ENCODE peak calls at places on chromosomes 4 and X, in six cellular contexts. U is GM23338, N is SK-N-SH, B is sigmoid colon, E is stomach, O is endothelial cell of umbilical vein. K is an unnamed sample. For H3K4me1, the result is how much of the 10 kb centered on the place peaks cover.

GRCh38 chrX:39950035-39950688 is 147.6 kb downstream of the BCOR start:
- DNase-seq in B (no peak), O (no peak), E (no peak), U (no peak), N (no peak), K (peak)

GRCh38 chrX:133583825-133584224 is 168.5 kb upstream of the GPC4 start:
- DNase-seq in O (no peak), B (no peak), N (no peak), U (no peak), E (no peak), K (no peak)

GRCh38 chr4:39614487-39615162 is 24.0 kb downstream of the SMIM14 start:
- DNase-seq in U (no peak), O (peak), B (no peak), N (no peak), E (no peak), K (no peak)

GRCh38 chrX:149829751-149830191 is 48.0 kb downstream of the MAGEA9 start:
- DNase-seq in N (no peak), E (no peak), U (peak), O (no peak), B (no peak), K (no peak)

GRCh38 chr4:153728660-153729059 is 31.2 kb downstream of the RNF175 start:
- DNase-seq in N (no peak), O (no peak), B (no peak), U (no peak), E (no peak), K (no peak)

GRCh38 chr4:137238456-137238855 is 293.8 kb downstream of the PCDH18 start:
- DNase-seq in B (no peak), U (no peak), O (no peak), E (no peak), N (no peak), K (no peak)

GRCh38 chrX:69285881-69286545 is 120.8 kb upstream of the PJA1 start:
- DNase-seq in N (peak), O (no peak), U (peak), E (peak), B (peak), K (peak)

GRCh38 chrX:19674041-19674769 is 158.9 kb upstream of the MAP3K15 start:
- DNase-seq in O (no peak), U (no peak), E (no peak), N (no peak), B (no peak), K (no peak)

GRCh38 chrX:137684591-137684990 is 118.7 kb downstream of the ZIC3 start:
- DNase-seq in E (no peak), U (peak), B (no peak), O (no peak), N (no peak), K (no peak)

GRCh38 chr4:156615066-156615514 is 356.5 kb downstream of the PDGFC start:
- DNase-seq in B (no peak), O (no peak), N (no peak), U (no peak), E (no peak), K (no peak)

GRCh38 chr4:181661090-181661489 is 582.1 kb upstream of the TENM3 start:
- DNase-seq in B (no peak), E (no peak), U (no peak), O (no peak), N (no peak), K (no peak)

GRCh38 chrX:64975989-64976672 is at the start of gene ZC4H2:
- DNase-seq in E (peak), O (peak), N (peak), U (peak), B (peak), K (peak)

DNA sequence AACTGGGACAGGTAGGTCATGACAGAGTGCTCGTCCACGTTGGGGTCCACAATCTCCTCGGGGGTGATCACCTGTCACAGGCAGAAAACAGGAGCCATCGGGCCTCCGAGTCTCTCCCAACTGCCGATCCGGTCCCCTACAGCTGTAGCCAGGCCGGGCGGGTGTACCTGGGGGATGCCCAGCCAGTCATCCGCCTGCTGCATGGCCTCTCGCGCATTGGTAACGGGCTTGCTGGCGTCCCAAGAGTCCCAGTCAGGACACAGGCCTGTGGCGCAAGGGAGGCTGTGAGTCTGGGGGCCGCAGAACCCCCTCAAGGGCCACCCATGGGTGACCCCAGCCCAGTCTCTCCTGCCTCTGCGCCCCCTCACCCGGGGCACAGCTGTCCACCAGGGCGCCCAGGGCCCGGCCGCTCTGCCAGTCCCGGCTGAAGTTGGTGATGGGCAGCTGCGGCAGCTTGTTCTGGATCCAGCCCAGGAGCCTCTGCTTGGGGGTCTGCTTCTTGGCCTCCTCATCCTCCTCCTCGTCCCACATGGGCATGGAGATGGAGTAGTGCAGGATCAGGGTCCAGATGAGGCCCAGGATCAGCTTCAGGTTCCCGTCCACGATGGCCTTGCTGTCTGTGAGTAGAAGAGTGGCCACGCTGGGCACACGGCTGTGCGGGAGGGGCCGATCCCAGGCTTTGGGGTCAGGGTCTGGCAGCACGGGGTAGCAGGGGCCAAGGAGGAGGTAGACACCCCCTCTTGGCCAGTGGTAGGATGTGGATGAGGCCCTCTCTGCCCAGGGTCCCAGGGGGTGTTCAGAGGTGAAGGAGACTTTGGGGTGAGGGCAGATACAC is 6.7 kb downstream of the FLNA start:
- DNase-seq in U (no peak), E (no peak), N (no peak), O (no peak), B (no peak), K (no peak)
- H3K4me1 ChIP-seq in U (under half), E (under half), N (under half), O (under half), B (half or more), K (under half)

DNA sequence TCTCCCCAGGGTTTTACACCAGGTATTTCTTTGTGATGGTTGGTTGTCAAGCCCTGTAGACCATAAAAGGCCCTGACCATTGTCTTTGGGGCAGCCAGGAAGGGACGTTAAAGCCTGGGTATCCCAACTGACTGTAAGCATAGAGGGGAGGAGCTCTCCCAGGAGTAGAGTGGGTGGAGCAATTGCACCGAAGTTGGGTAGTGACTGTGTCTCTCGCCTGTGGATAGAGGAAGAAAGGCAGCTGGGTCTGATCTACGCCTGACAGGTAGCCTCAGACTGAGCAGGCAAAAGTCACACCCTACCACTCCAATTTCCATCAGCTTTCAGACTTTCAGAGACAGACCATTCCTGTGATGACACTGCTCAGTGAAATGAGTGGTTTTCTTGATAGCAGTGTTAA is 123.3 kb downstream of the KLHL8 start:
- DNase-seq in E (no peak), N (no peak), B (no peak), O (no peak), U (peak), K (no peak)
- H3K27ac ChIP-seq in E (no peak), N (no peak), B (no peak), O (no peak), U (peak), K (no peak)

DNA sequence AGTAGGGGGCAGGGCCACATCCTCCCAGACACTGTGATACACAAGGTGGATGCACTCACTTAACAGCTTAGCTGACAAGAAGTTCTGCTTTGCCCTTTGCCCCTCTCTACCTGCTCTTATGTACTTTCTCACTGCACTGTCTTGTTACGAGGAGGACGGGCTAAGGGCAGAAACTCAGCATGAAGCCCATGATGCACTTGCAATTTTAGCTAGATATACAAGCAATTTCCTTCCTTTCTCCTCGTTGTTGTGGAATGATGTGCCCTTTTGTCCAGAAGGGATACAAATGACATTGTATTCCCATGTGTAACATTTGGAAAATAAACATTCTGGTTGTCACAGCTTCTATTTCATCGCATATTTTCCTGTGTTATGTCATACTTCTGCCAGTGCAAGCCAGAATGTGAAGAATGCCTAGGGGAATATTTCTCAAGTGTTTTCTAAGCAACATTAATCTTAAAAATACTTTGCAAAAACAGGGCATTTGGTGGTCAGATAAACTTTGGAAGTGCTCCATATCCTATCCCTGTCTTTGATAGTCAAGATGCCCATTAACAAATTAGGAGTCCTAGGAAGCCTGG is 47.2 kb downstream of the MAOA start:
- DNase-seq in O (peak), E (no peak), N (no peak), B (no peak), U (no peak), K (no peak)
- TF ChIP-seq POLR2AphosphoS5 in O (peak), E (no peak), N (no peak), B (no peak), U (no peak), K (no peak)

DNA sequence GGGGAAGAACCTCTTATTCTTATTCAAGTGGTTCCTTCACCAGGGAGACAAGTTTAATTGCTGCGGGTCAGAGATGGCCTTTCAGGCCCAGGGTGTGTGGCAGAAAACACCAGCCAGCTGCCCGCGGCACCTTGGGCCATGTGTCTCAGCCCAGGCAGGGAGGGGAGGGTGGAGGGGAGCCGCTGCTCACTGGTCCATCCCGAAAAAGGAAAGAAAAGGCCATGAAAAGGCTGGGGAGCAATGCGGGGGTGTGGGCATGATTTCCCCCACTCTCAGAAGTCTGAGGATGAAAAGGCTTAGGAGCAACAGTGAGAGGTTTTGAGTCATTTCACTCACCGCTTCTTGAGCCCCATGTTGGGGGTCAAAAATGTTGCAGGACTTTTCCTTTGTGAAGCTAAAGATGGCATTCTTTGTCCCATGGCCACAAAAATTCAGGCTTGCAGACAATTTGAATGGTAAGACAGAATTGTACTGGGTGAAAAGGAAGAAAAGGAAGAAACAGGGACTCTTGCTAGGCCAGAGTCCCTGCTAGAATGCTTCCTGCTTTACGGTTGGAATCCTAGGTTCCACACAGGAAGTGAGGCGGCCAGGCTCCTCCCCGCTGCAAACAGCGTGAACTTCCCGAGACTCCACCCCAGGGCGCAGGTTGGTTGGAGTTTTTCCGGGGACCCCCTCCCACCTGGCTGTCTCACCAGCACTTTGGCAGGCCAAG is 17.4 kb upstream of the FAM47E start:
- DNase-seq in E (no peak), N (peak), O (no peak), B (no peak), U (peak), K (no peak)
- H3K4me1 ChIP-seq in E (under half), N (under half), O (under half), B (under half), U (under half), K (under half)

GRCh38 chr4:138500869-138501268 is 258.7 kb upstream of the SLC7A11 start:
- DNase-seq in U (no peak), B (no peak), O (no peak), E (no peak), N (no peak), K (no peak)
- H3K27ac ChIP-seq in U (no peak), B (no peak), O (no peak), E (no peak), N (no peak), K (no peak)